ENCODE peak calls at places on chromosomes 4 and X, in four cellular contexts. One of them, this sample, is unnamed.

GRCh38 chr4:2798399-2799301 is 5.8 kb downstream of the SH3BP2 start:
- DNase-seq in foreskin fibroblast: no peak
- DNase-seq in GM23248: no peak
- DNase-seq in mesenchymal stem cell: peak; percentile 51
- DNase-seq in this sample: no peak

GRCh38 chrX:151754641-151755215 is 20.2 kb downstream of the CNGA2 start:
- DNase-seq in foreskin fibroblast: no peak
- DNase-seq in GM23248: no peak
- DNase-seq in mesenchymal stem cell: no peak
- DNase-seq in this sample: no peak

GRCh38 chr4:74376888-74377483 is 12.0 kb downstream of the EREG start:
- DNase-seq in foreskin fibroblast: peak; percentile 48
- DNase-seq in GM23248: peak; percentile 82
- DNase-seq in mesenchymal stem cell: peak; percentile 79
- DNase-seq in this sample: peak; percentile 72

GRCh38 chr4:97770222-97770621 is 373.1 kb downstream of the STPG2 start:
- DNase-seq in foreskin fibroblast: no peak
- DNase-seq in GM23248: no peak
- DNase-seq in mesenchymal stem cell: no peak
- DNase-seq in this sample: no peak

GRCh38 chr4:118836763-118837507 is 1.0 kb upstream of the SEC24D start:
- DNase-seq in foreskin fibroblast: no peak
- DNase-seq in GM23248: no peak
- DNase-seq in mesenchymal stem cell: no peak
- DNase-seq in this sample: no peak

GRCh38 chrX:123626962-123627361 is 105.9 kb downstream of the THOC2 start:
- DNase-seq in foreskin fibroblast: peak; percentile 20
- DNase-seq in GM23248: peak; percentile 66
- DNase-seq in mesenchymal stem cell: no peak
- DNase-seq in this sample: no peak

GRCh38 chr4:23667659-23668058 is 222.2 kb downstream of the PPARGC1A start:
- DNase-seq in foreskin fibroblast: no peak
- DNase-seq in GM23248: no peak
- DNase-seq in mesenchymal stem cell: no peak
- DNase-seq in this sample: no peak

GRCh38 chr4:2962614-2963184 is 507 bp downstream of the NOP14 start:
- DNase-seq in foreskin fibroblast: no peak
- DNase-seq in GM23248: peak; percentile 75
- DNase-seq in mesenchymal stem cell: peak; percentile 78
- DNase-seq in this sample: no peak

GRCh38 chrX:48475295-48475694 is 704 bp upstream of the FTSJ1 start:
- DNase-seq in foreskin fibroblast: no peak
- DNase-seq in GM23248: no peak
- DNase-seq in mesenchymal stem cell: no peak
- DNase-seq in this sample: no peak

GRCh38 chr4:122992111-122992510 is 69.7 kb upstream of the NUDT6 start:
- DNase-seq in foreskin fibroblast: no peak
- DNase-seq in GM23248: peak; percentile 52
- DNase-seq in mesenchymal stem cell: no peak
- DNase-seq in this sample: no peak

GRCh38 chr4:28916585-28916984 is 1803.6 kb upstream of the PCDH7 start:
- DNase-seq in foreskin fibroblast: no peak
- DNase-seq in GM23248: no peak
- DNase-seq in mesenchymal stem cell: no peak
- DNase-seq in this sample: no peak

GRCh38 chr4:8870647-8871416 is 807 bp downstream of the HMX1 start:
- DNase-seq in foreskin fibroblast: no peak
- DNase-seq in GM23248: no peak
- DNase-seq in mesenchymal stem cell: no peak
- DNase-seq in this sample: no peak

GRCh38 chrX:45743081-45743533 is 542.4 kb upstream of the DIPK2B start:
- DNase-seq in foreskin fibroblast: peak; percentile 77
- DNase-seq in GM23248: peak; percentile 77
- DNase-seq in mesenchymal stem cell: peak; percentile 70
- DNase-seq in this sample: peak; percentile 66

GRCh38 chr4:185282968-185283367 is 73.6 kb downstream of the SNX25 start:
- DNase-seq in foreskin fibroblast: peak; percentile 40
- DNase-seq in GM23248: peak; percentile 20
- DNase-seq in mesenchymal stem cell: peak; percentile 54
- DNase-seq in this sample: no peak

GRCh38 chr4:15005474-15006115 is 3.3 kb downstream of the CPEB2 start:
- DNase-seq in foreskin fibroblast: no peak
- DNase-seq in GM23248: no peak
- DNase-seq in mesenchymal stem cell: no peak
- DNase-seq in this sample: no peak

GRCh38 chrX:66638591-66639500 is at the start of gene EDA2R:
- DNase-seq in foreskin fibroblast: peak; percentile 86
- DNase-seq in GM23248: peak; percentile 82
- DNase-seq in mesenchymal stem cell: peak; percentile 81
- DNase-seq in this sample: peak; percentile 90

GRCh38 chr4:110197421-110198398 is 705 bp downstream of the ELOVL6 start:
- DNase-seq in foreskin fibroblast: no peak
- DNase-seq in GM23248: peak; percentile 65
- DNase-seq in mesenchymal stem cell: peak; percentile 68
- DNase-seq in this sample: peak; percentile 18

GRCh38 chr4:112853662-112854256 is 195.7 kb upstream of the ANK2 start:
- DNase-seq in foreskin fibroblast: no peak
- DNase-seq in GM23248: peak; percentile 30
- DNase-seq in mesenchymal stem cell: no peak
- DNase-seq in this sample: no peak

GRCh38 chr4:100190643-100191600 is 654 bp upstream of the DDIT4L start:
- DNase-seq in foreskin fibroblast: peak; percentile 28
- DNase-seq in GM23248: peak; percentile 73
- DNase-seq in mesenchymal stem cell: peak; percentile 60
- DNase-seq in this sample: no peak

GRCh38 chr4:10285028-10285427 is 168.4 kb upstream of the WDR1 start:
- DNase-seq in foreskin fibroblast: no peak
- DNase-seq in GM23248: no peak
- DNase-seq in mesenchymal stem cell: no peak
- DNase-seq in this sample: no peak

This sample was measured in H4.